ENCODE peak calls at places on chromosomes 12 and 14, in four cellular contexts. D is NCI-H2081; X is posterior cingulate gyrus; B is CD4-positive, CD25-positive, alpha-beta regulatory T cell. O is an unnamed sample.

GRCh38 chr12:110001596-110001995 is 2.4 kb downstream of the ANKRD13A start:
- DNase-seq in X (no peak), B (no peak), D (no peak), O (no peak)

GRCh38 chr14:63986789-63987533 is 134.2 kb downstream of the SYNE2 start:
- DNase-seq in X (no peak), B (no peak), D (no peak), O (no peak)

GRCh38 chr12:13595536-13596450 is 385.6 kb downstream of the GRIN2B start:
- DNase-seq in X (no peak), D (no peak), B (no peak), O (no peak)

GRCh38 chr12:4153343-4153892 is 120.1 kb upstream of the CCND2 start:
- DNase-seq in B (no peak), D (no peak), X (no peak), O (no peak)

GRCh38 chr14:88630565-88630964 is 67.7 kb downstream of the ZC3H14 start:
- DNase-seq in X (no peak), D (no peak), B (no peak), O (no peak)

GRCh38 chr12:122422769-122423257 is 344 bp upstream of the CLIP1 start:
- DNase-seq in D (peak; percentile 25), B (no peak), X (no peak), O (peak; percentile 42)

GRCh38 chr14:99568567-99569560 is 35.1 kb downstream of the CCDC85C start:
- DNase-seq in B (no peak), D (no peak), X (no peak), O (no peak)

GRCh38 chr14:73712540-73713141 is 1.5 kb downstream of the PNMA1 start:
- DNase-seq in B (peak; percentile 16), D (peak; percentile 20), X (no peak), O (no peak)

GRCh38 chr12:123714302-123714627 is 2.1 kb downstream of the ATP6V0A2 start:
- DNase-seq in D (no peak), B (no peak), X (no peak), O (no peak)

O was measured in nucleus accumbens.